ENCODE peak calls at places on chromosomes 6 and 20, in nine cellular contexts. Q is left lung; N is heart left ventricle; H is CD8-positive, alpha-beta memory T cell; E is PC-9; U is psoas muscle; X is colonic mucosa; C is A673; K is upper lobe of right lung. J is an unnamed sample.

GRCh38 chr6:49551126-49551865 is 828 bp downstream of the C6orf141 start:
- DNase-seq in U (no peak), H (no peak), E (no peak), C (peak; percentile 63), Q (peak; percentile 79), N (no peak), X (peak; percentile 43), K (no peak), J (no peak)

GRCh38 chr6:83867527-83868161 is 8.2 kb downstream of the CYB5R4 start:
- DNase-seq in U (no peak), K (peak; percentile 72), E (peak; percentile 74), H (no peak), C (peak; percentile 60), N (no peak), Q (peak; percentile 88), X (peak; percentile 32), J (peak; percentile 83)

GRCh38 chr6:166009385-166010031 is 158.1 kb downstream of the TBXT start:
- DNase-seq in Q (no peak), E (no peak), X (no peak), C (no peak), K (no peak), N (no peak), U (no peak), H (no peak), J (no peak)

GRCh38 chr6:44416103-44416502 is 28.6 kb downstream of the CDC5L start:
- DNase-seq in U (no peak), N (no peak), E (peak; percentile 42), Q (no peak), K (no peak), X (no peak), C (no peak), H (no peak), J (no peak)

GRCh38 chr6:149454405-149454848 is 30.4 kb downstream of the ZC3H12D start:
- DNase-seq in N (peak; percentile 96), C (peak; percentile 36), X (peak; percentile 89), E (peak; percentile 78), Q (peak; percentile 93), U (peak; percentile 97), H (no peak), K (peak; percentile 97), J (peak; percentile 97)

GRCh38 chr6:61210549-61210948 is 1075.5 kb downstream of the KHDRBS2 start:
- DNase-seq in Q (no peak), U (no peak), N (no peak), X (no peak), C (no peak), H (no peak), E (no peak), K (no peak), J (no peak)

GRCh38 chr6:139149383-139149782 is 14.5 kb downstream of the HECA start:
- DNase-seq in E (no peak), H (no peak), K (no peak), Q (no peak), C (no peak), X (no peak), N (no peak), U (no peak), J (no peak)

GRCh38 chr20:46406986-46407670 is 713 bp upstream of the ELMO2 start:
- DNase-seq in X (peak; percentile 80), E (no peak), U (peak; percentile 87), Q (peak; percentile 89), C (no peak), N (peak; percentile 66), K (peak; percentile 89), H (peak; percentile 61), J (peak; percentile 87)

GRCh38 chr20:63573739-63574131 is 304 bp downstream of the HELZ2 start:
- DNase-seq in U (no peak), Q (no peak), X (no peak), C (no peak), E (no peak), N (no peak), K (no peak), H (no peak), J (no peak)

GRCh38 chr20:23585808-23586734 is 17.8 kb upstream of the CST9L start:
- DNase-seq in E (no peak), C (no peak), K (no peak), N (no peak), U (no peak), X (no peak), H (no peak), Q (no peak), J (no peak)

GRCh38 chr6:136599324-136600011 is 49.2 kb upstream of the MAP7 start:
- DNase-seq in Q (no peak), X (no peak), N (peak; percentile 27), C (peak; percentile 15), E (no peak), H (no peak), K (no peak), U (peak; percentile 71), J (no peak)

GRCh38 chr6:52612336-52613096 is 35.7 kb upstream of the TRAM2 start:
- DNase-seq in C (peak; percentile 19), N (no peak), Q (no peak), E (no peak), U (no peak), H (no peak), K (no peak), X (no peak), J (no peak)

GRCh38 chr6:28117386-28118050 is 6.9 kb upstream of the ZSCAN16 start:
- DNase-seq in U (no peak), C (no peak), Q (no peak), H (no peak), E (no peak), K (no peak), X (no peak), N (no peak), J (no peak)

GRCh38 chr6:22079788-22080187 is 217.0 kb downstream of the PRL start:
- DNase-seq in U (no peak), K (no peak), C (no peak), N (no peak), Q (no peak), E (no peak), X (no peak), H (no peak), J (no peak)

GRCh38 chr6:30219244-30219643 is 6.0 kb upstream of the TRIM26 start:
- DNase-seq in N (no peak), H (no peak), X (peak; percentile 72), Q (no peak), U (no peak), K (no peak), C (peak; percentile 74), E (peak; percentile 63), J (no peak)

GRCh38 chr6:132131777-132132176 is 180.6 kb upstream of the CCN2 start:
- DNase-seq in K (no peak), U (peak; percentile 32), Q (no peak), X (no peak), H (no peak), E (peak; percentile 57), N (peak; percentile 55), C (peak; percentile 65), J (peak; percentile 70)

GRCh38 chr6:148146717-148147116 is 195.9 kb upstream of the SASH1 start:
- DNase-seq in K (no peak), C (peak; percentile 47), U (no peak), N (no peak), E (peak; percentile 46), H (peak; percentile 8), Q (no peak), X (no peak), J (no peak)
- H3K27ac ChIP-seq in K (no peak overlapping the region), C (no peak overlapping the region), U (no peak overlapping the region), N (no peak overlapping the region), E (peak overlapping the region; percentile 34), H (no peak overlapping the region), Q (no peak overlapping the region), X (no peak overlapping the region), J (no peak overlapping the region)

GRCh38 chr6:1325471-1326309 is 13.8 kb downstream of the FOXQ1 start:
- DNase-seq in U (no peak), Q (peak; percentile 42), H (no peak), E (peak; percentile 98), K (no peak), X (no peak), C (peak; percentile 67), N (no peak), J (no peak)
- H3K4me3 ChIP-seq in U (no peak overlapping the region), Q (no peak overlapping the region), H (no peak overlapping the region), E (peak overlapping the region; percentile 31), K (no peak overlapping the region), X (no peak overlapping the region), C (no peak overlapping the region), N (no peak overlapping the region), J (no peak overlapping the region)

GRCh38 chr20:34642009-34642408 is 34.9 kb downstream of the PIGU start:
- DNase-seq in X (no peak), H (no peak), U (no peak), K (no peak), Q (no peak), N (no peak), E (no peak), C (no peak), J (no peak)
- H3K27ac ChIP-seq in X (no peak overlapping the region), H (no peak overlapping the region), U (no peak overlapping the region), K (no peak overlapping the region), Q (no peak overlapping the region), N (no peak overlapping the region), E (no peak overlapping the region), C (no peak overlapping the region), J (no peak overlapping the region)

GRCh38 chr6:36840471-36841461 is 1.5 kb upstream of the CPNE5 start:
- DNase-seq in Q (no peak), H (peak; percentile 8), E (no peak), X (no peak), K (no peak), C (no peak), U (peak; percentile 69), N (peak; percentile 46), J (peak; percentile 58)

GRCh38 chr6:36837686-36838085 is 1.6 kb downstream of the CPNE5 start:
- DNase-seq in E (no peak), K (no peak), U (no peak), Q (no peak), N (no peak), H (no peak), X (no peak), C (no peak), J (no peak)

GRCh38 chr6:36836771-36837339 is 2.4 kb downstream of the CPNE5 start:
- DNase-seq in U (no peak), N (no peak), Q (no peak), X (no peak), H (no peak), K (no peak), C (no peak), E (no peak), J (no peak)

GRCh38 chr6:36839819-36840379 is 655 bp upstream of the CPNE5 start:
- DNase-seq in U (peak; percentile 70), C (peak; percentile 69), H (peak; percentile 9), E (no peak), K (no peak), N (peak; percentile 75), X (no peak), Q (peak; percentile 83), J (peak; percentile 62)

DNA sequence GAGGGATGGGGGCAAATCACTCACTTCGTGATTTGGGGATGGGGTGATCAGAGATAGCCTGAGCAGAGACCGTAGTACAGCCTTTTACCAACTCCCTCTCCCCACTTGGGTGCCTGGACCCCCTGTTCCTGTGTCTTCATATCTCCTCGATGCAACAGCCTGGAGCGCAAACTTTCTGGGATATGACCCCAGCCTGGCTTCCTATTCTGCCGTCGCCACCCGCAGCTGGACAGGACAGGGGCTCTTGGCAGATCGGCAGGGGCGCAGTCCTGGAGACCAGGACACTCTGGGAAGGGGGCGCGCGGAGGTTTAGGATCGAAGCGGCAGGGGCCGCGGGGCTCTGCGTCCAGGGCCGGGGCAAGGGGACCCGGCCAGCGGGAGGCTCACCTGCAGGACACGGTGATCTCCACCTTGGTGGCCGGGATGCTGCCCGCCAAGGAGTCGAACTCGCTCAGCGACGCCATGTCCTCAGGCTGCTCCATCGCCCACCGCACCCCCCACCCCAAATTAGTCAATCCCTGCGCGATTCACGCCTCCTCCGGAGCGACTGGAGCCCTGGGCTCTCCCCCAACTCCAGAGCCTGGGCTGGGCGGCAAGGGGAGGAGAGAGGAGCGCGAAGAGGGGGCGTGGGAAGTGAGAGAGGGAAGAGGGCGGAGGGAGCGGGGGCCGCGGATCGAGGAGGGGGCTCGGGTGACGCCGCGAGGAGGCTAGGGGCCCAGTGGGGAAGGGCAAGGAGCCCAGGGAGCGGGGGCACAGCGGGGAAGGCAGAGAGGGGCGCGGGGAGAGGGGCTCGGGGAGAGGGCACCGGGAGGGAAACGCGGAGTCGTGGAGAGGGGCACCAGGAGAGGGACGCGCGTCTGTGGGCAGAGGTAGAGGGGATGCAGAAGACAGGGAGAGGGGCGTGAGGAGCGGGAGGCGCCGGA is at the start of gene CPNE5:
- DNase-seq in E (no peak), K (no peak), X (no peak), C (peak; percentile 44), H (no peak), Q (no peak), U (no peak), N (peak; percentile 62), J (no peak)
- H3K4me3 ChIP-seq in E (peak within 1 kb of the TSS; percentile 33), K (peak within 1 kb of the TSS; percentile 46), X (peak within 1 kb of the TSS; percentile 42), C (peak within 1 kb of the TSS; percentile 52), H (peak within 1 kb of the TSS; percentile 38), Q (peak within 1 kb of the TSS; percentile 36), U (peak within 1 kb of the TSS; percentile 67), N (peak within 1 kb of the TSS; percentile 51), J (peak within 1 kb of the TSS; percentile 24)

J was measured in aorta.